ENCODE peak calls at places on chromosome 19, in ten cellular contexts. J is neural progenitor cell; G is tibial artery; N is IMR-90; V is pancreas; U is mesendoderm; X is breast epithelium; H is CD8-positive, alpha-beta T cell; W is esophagus squamous epithelium; P is astrocyte. Z is an unnamed sample. For H3K4me1, the result is how much of the 10 kb centered on the place peaks cover.

GRCh38 chr19:44113784-44114390 is 688 bp downstream of the ZNF225 start:
- DNase-seq in V (no peak), N (peak), U (peak), H (peak), W (no peak), P (no peak), J (peak), G (no peak), X (no peak), Z (no peak)

GRCh38 chr19:33232656-33233055 is 7.0 kb upstream of the SLC7A10 start:
- DNase-seq in G (no peak), N (no peak), W (no peak), X (no peak), J (no peak), P (no peak), V (no peak), U (no peak), H (no peak), Z (no peak)

GRCh38 chr19:41376241-41376997 is at the start of gene TMEM91:
- DNase-seq in U (peak), P (no peak), J (peak), H (no peak), X (no peak), W (no peak), G (peak), N (no peak), V (peak), Z (no peak)

GRCh38 chr19:13036366-13036976 is 41.2 kb downstream of the NFIX start:
- DNase-seq in P (peak), H (no peak), U (peak), J (no peak), G (no peak), V (no peak), N (peak), W (no peak), X (peak), Z (peak)

GRCh38 chr19:32457540-32457939 is 52.0 kb downstream of the DPY19L3 start:
- DNase-seq in W (no peak), N (no peak), X (no peak), G (no peak), V (no peak), J (no peak), H (no peak), P (no peak), U (no peak), Z (no peak)

GRCh38 chr19:39825093-39825463 is 8.9 kb downstream of the DYRK1B start:
- DNase-seq in J (no peak), P (no peak), W (no peak), N (no peak), U (no peak), G (no peak), X (no peak), V (no peak), H (no peak), Z (no peak)

GRCh38 chr19:16628984-16629691 is 1.1 kb upstream of the MED26 start:
- DNase-seq in H (no peak), V (no peak), U (peak), X (no peak), J (no peak), G (peak), N (peak), W (no peak), P (no peak), Z (peak)

GRCh38 chr19:9353011-9353410 is 9.8 kb upstream of the ZNF177 start:
- DNase-seq in H (no peak), G (no peak), W (no peak), J (no peak), V (no peak), N (no peak), U (no peak), P (no peak), X (no peak), Z (no peak)

GRCh38 chr19:38614289-38614688 is 3.5 kb downstream of the MAP4K1 start:
- DNase-seq in J (no peak), V (no peak), N (no peak), X (no peak), U (no peak), W (no peak), H (no peak), P (no peak), G (no peak), Z (no peak)

GRCh38 chr19:9861503-9861902 is 26.4 kb downstream of the PIN1 start:
- DNase-seq in G (no peak), J (no peak), H (no peak), N (no peak), V (no peak), P (no peak), X (no peak), U (no peak), W (no peak), Z (no peak)

GRCh38 chr19:16017138-16017490 is 59.2 kb upstream of the TPM4 start:
- DNase-seq in V (no peak), H (no peak), J (no peak), N (no peak), P (no peak), X (no peak), W (no peak), U (no peak), G (no peak), Z (no peak)

GRCh38 chr19:13396256-13397080 is 109.8 kb downstream of the CACNA1A start:
- DNase-seq in G (peak), J (peak), U (peak), P (peak), N (peak), W (no peak), H (no peak), X (no peak), V (no peak), Z (peak)

GRCh38 chr19:2302319-2303208 is 5.4 kb downstream of the LINGO3 start:
- DNase-seq in V (no peak), N (peak), W (no peak), G (no peak), J (peak), X (no peak), H (peak), U (peak), P (peak), Z (peak)

GRCh38 chr19:31354316-31354715 is 5.1 kb upstream of the TSHZ3 start:
- DNase-seq in W (no peak), H (no peak), U (no peak), G (no peak), N (no peak), J (no peak), P (no peak), X (no peak), V (no peak), Z (no peak)
- H3K27ac ChIP-seq in W (no peak), H (no peak), U (no peak), G (no peak), N (no peak), J (no peak), P (no peak), X (no peak), V (no peak), Z (no peak)

GRCh38 chr19:48511321-48511731 is 309 bp downstream of the LMTK3 start:
- DNase-seq in H (peak), J (peak), N (no peak), X (no peak), P (no peak), G (no peak), U (no peak), V (no peak), W (no peak), Z (no peak)

GRCh38 chr19:48508729-48509310 is 2.8 kb downstream of the LMTK3 start:
- DNase-seq in P (no peak), W (no peak), G (no peak), V (no peak), X (no peak), J (no peak), U (no peak), H (no peak), N (no peak), Z (no peak)

GRCh38 chr19:48507911-48508439 is 3.7 kb downstream of the LMTK3 start:
- DNase-seq in W (no peak), N (no peak), V (no peak), J (no peak), G (no peak), U (no peak), H (no peak), X (no peak), P (no peak), Z (no peak)

GRCh38 chr19:48510421-48511268 is 990 bp downstream of the LMTK3 start:
- DNase-seq in X (peak), N (peak), J (peak), V (peak), P (peak), U (peak), G (peak), H (peak), W (no peak), Z (peak)

DNA sequence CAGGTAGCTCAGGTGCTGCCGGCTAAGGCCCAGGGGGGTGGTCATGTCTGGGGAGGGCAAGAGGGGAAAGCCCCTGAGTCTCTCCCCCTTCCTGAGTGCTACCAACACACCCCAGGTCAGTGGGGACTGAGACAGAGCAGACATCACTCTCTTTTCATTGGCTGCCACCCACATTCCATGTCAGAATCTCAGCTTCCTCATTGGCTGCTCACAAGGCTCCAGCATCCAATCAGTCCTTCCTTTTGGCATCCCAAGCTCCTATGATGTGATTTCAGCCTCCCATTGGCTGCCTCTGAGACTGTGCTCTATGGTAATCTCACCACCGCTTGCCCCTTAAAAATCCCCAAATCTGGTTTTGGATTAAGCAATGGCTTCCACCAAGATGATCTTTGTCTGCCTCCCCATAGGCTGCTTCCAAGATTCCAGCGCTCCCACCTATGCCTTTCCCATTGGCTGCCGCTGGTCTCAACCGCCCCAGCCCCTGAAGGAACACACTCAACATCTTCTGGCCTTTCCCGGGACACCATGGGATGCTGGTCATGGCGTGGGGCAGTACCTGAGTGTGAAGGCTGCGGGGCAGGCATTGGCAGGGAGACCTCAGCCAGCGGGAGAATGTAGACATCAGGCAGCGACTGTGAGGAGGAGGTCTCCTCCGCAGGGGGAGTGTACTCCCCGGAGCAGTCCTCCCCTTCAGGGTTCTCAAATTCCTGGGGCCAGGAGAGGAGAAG is 2.0 kb downstream of the LMTK3 start:
- DNase-seq in P (no peak), U (no peak), N (no peak), V (no peak), J (peak), W (no peak), G (no peak), H (no peak), X (no peak), Z (no peak)
- H3K4me3 ChIP-seq in P (no peak), U (no peak), N (no peak), V (no peak), J (no peak), W (no peak), G (no peak), H (no peak), X (no peak), Z (no peak)

GRCh38 chr19:35018379-35018778 is 11.9 kb upstream of the SCN1B start:
- DNase-seq in U (no peak), P (no peak), W (no peak), X (no peak), G (no peak), J (no peak), V (no peak), H (no peak), N (no peak), Z (no peak)
- H3K4me1 ChIP-seq in U (under half), P (under half), W (under half), X (under half), G (under half), J (under half), V (under half), H (under half), N (under half), Z (under half)

DNA sequence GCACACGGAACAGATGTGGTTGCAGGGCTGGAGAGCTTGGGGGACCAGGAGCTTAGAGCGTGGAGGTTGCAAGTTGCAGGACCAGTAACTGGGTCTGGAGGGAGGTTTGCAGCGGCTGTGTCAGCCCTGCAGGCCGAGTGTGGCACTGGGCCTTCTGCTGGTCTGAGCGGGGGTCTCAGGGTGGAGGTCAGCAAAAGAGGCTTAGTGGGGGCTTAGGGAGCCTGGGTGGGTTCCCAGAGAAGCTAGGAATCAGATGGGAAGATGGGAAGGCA is 5.8 kb upstream of the HCN2 start:
- DNase-seq in X (no peak), V (no peak), U (no peak), N (no peak), P (no peak), H (no peak), J (no peak), W (no peak), G (no peak), Z (no peak)
- H3K27ac ChIP-seq in X (no peak), V (no peak), U (peak), N (no peak), P (no peak), H (no peak), J (peak), W (no peak), G (no peak), Z (no peak)

GRCh38 chr19:18328340-18329034 is 5.6 kb upstream of the LSM4 start:
- DNase-seq in V (peak), P (peak), G (peak), U (peak), N (peak), J (peak), X (peak), W (peak), H (peak), Z (peak)
- H3K4me3 ChIP-seq in V (no peak), P (peak), G (peak), U (peak), N (peak), J (peak), X (peak), W (peak), H (peak), Z (peak)

GRCh38 chr19:19321143-19321577 is 531 bp downstream of the MAU2 start:
- DNase-seq in X (no peak), V (no peak), P (no peak), G (no peak), H (no peak), J (peak), U (peak), W (no peak), N (no peak), Z (peak)

GRCh38 chr19:19327672-19328071 is 7.0 kb downstream of the MAU2 start:
- DNase-seq in P (no peak), X (no peak), G (no peak), W (no peak), V (no peak), N (no peak), U (no peak), J (no peak), H (no peak), Z (no peak)

GRCh38 chr19:19319725-19320361 is 466 bp downstream of the SUGP1 start:
- DNase-seq in G (no peak), H (no peak), X (no peak), V (no peak), N (no peak), W (no peak), U (peak), P (no peak), J (no peak), Z (no peak)

GRCh38 chr19:19320362-19321142 is at the start of the genes MAU2 and SUGP1:
- DNase-seq in W (peak), J (peak), P (peak), N (peak), G (peak), V (peak), H (peak), U (peak), X (peak), Z (peak)

DNA sequence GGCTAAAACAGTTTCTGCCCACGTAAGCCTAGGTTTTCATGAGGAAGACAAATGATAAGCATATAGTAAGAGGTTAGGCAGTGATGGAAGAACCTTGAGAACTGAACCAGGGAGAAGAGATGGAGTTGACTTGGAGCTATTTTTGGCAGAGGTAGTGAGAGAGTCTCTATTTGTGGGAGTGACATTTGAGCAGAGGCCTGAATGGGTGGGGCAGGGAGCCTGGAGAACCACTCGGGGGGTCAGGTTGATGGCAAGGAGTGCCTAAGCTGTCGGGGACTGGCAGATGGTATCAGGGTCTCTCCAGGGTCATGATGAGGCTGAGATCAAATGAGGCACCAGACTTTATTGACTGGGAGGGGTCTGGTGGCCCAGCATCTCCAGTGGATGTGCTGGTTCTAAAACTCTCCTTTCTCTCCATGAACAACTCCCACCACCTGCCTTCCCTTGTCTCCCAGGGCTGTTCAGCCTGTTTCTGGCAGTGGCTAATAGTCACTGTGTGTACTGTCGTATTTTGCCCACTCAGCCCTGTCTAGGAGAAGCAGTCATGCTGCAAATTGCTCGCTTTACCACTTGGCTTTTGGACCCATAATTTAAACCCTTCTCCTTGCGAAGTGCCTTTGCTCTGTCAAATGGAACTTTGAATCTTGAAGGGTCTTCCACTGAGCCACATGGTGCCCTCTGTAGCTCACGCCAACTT is 3.6 kb downstream of the MAU2 start:
- DNase-seq in J (no peak), U (no peak), N (no peak), G (no peak), P (no peak), X (no peak), W (no peak), H (no peak), V (no peak), Z (no peak)
- H3K4me1 ChIP-seq in J (under half), U (under half), N (under half), G (under half), P (under half), X (under half), W (under half), H (under half), V (under half), Z (under half)

GRCh38 chr19:18117692-18118378 is 20.3 kb downstream of the MAST3 start:
- DNase-seq in V (peak), P (peak), J (peak), N (peak), H (peak), W (no peak), X (peak), U (peak), G (peak), Z (peak)

GRCh38 chr19:18120127-18120526 is 22.5 kb downstream of the MAST3 start:
- DNase-seq in X (no peak), V (no peak), U (no peak), H (no peak), G (no peak), J (no peak), W (no peak), N (no peak), P (no peak), Z (no peak)

GRCh38 chr19:18119243-18120105 is 21.9 kb downstream of the MAST3 start:
- DNase-seq in P (no peak), H (peak), W (no peak), N (no peak), X (no peak), V (no peak), G (no peak), J (no peak), U (no peak), Z (no peak)

GRCh38 chr19:18117364-18117691 is 19.8 kb downstream of the MAST3 start:
- DNase-seq in X (no peak), U (no peak), H (no peak), P (no peak), W (no peak), J (no peak), G (no peak), V (no peak), N (no peak), Z (no peak)

GRCh38 chr19:18118420-18119242 is 21.1 kb downstream of the MAST3 start:
- DNase-seq in W (no peak), U (no peak), X (no peak), P (no peak), N (peak), V (no peak), J (no peak), G (no peak), H (no peak), Z (no peak)
- H3K27ac ChIP-seq in W (peak), U (no peak), X (peak), P (no peak), N (peak), V (peak), J (no peak), G (peak), H (peak), Z (peak)

GRCh38 chr19:1295169-1296012 is 9.7 kb downstream of the EFNA2 start:
- DNase-seq in V (no peak), W (no peak), X (no peak), G (no peak), N (no peak), J (peak), P (no peak), H (peak), U (no peak), Z (peak)
- H3K4me3 ChIP-seq in V (no peak), W (peak), X (no peak), G (no peak), N (peak), J (peak), P (no peak), H (no peak), U (no peak), Z (no peak)

Z was measured in SJCRH30.